ENCODE peak calls at places on chromosomes 16 and 17, in eight cellular contexts. P is kidney, B is natural killer cell, G is GM10248, K is glutamatergic neuron, I is progenitor cell of endocrine pancreas, R is psoas muscle, W is pancreas. E is an unnamed sample.

GRCh38 chr17:37516131-37516561 is 26.5 kb downstream of the DUSP14 start:
- DNase-seq in P (no peak), B (no peak), G (no peak), K (no peak), I (no peak), R (no peak), W (no peak), E (no peak)

GRCh38 chr16:68081796-68082567 is 3.2 kb upstream of the NFATC3 start:
- DNase-seq in P (no peak), B (no peak), G (no peak), K (no peak), I (no peak), R (no peak), W (no peak), E (no peak)

GRCh38 chr16:30706046-30706445 is 7.1 kb downstream of the SRCAP start:
- DNase-seq in P (peak; percentile 4), B (no peak), G (no peak), K (no peak), I (no peak), R (no peak), W (no peak), E (no peak)

GRCh38 chr17:45171338-45172231 is 9.9 kb downstream of the HEXIM2 start:
- DNase-seq in P (peak; percentile 84), B (no peak), G (no peak), K (peak; percentile 29), I (no peak), R (peak; percentile 76), W (peak; percentile 62), E (no peak)

GRCh38 chr17:55513885-55514590 is 2.8 kb upstream of the SMIM36 start:
- DNase-seq in P (no peak), B (peak; percentile 39), G (peak; percentile 58), K (peak; percentile 78), I (peak; percentile 59), R (no peak), W (peak; percentile 71), E (no peak)

GRCh38 chr16:81873843-81874752 is 95.0 kb downstream of the PLCG2 start:
- DNase-seq in P (no peak), B (peak; percentile 69), G (peak; percentile 63), K (peak; percentile 78), I (peak; percentile 44), R (no peak), W (peak; percentile 73), E (no peak)

GRCh38 chr17:42525221-42525620 is 10.8 kb upstream of the NAGLU start:
- DNase-seq in P (peak; percentile 21), B (no peak), G (no peak), K (no peak), I (no peak), R (no peak), W (no peak), E (no peak)

GRCh38 chr16:70611224-70611598 is 35.1 kb upstream of the IL34 start:
- DNase-seq in P (no peak), B (no peak), G (no peak), K (no peak), I (no peak), R (no peak), W (no peak), E (no peak)

GRCh38 chr17:42188749-42189650 is 3.7 kb upstream of the HCRT start:
- DNase-seq in P (no peak), B (no peak), G (no peak), K (no peak), I (no peak), R (peak; percentile 27), W (no peak), E (no peak)

GRCh38 chr17:45284176-45285140 is 22.6 kb upstream of the SPATA32 start:
- DNase-seq in P (peak; percentile 54), B (no peak), G (no peak), K (no peak), I (no peak), R (peak; percentile 93), W (no peak), E (no peak)

GRCh38 chr17:34726536-34727384 is 147.4 kb downstream of the TMEM132E start:
- DNase-seq in P (no peak), B (no peak), G (no peak), K (no peak), I (no peak), R (no peak), W (no peak), E (no peak)

GRCh38 chr16:12160249-12160648 is 183.7 kb downstream of the SNX29 start:
- DNase-seq in P (no peak), B (no peak), G (no peak), K (no peak), I (no peak), R (no peak), W (no peak), E (no peak)

GRCh38 chr17:10907370-10907769 is 69.5 kb upstream of the PIRT start:
- DNase-seq in P (no peak), B (no peak), G (no peak), K (peak; percentile 47), I (no peak), R (peak; percentile 52), W (no peak), E (no peak)

GRCh38 chr16:70428178-70428998 is 10.5 kb downstream of the ST3GAL2 start:
- DNase-seq in P (peak; percentile 98), B (peak; percentile 59), G (peak; percentile 68), K (peak; percentile 86), I (peak; percentile 33), R (peak; percentile 99), W (peak; percentile 92), E (no peak)

GRCh38 chr16:51147776-51148673 is 3.0 kb downstream of the SALL1 start:
- DNase-seq in P (no peak), B (no peak), G (no peak), K (no peak), I (no peak), R (no peak), W (no peak), E (no peak)

GRCh38 chr16:22198547-22199293 is 7.4 kb upstream of the EEF2K start:
- DNase-seq in P (no peak), B (no peak), G (peak; percentile 42), K (no peak), I (no peak), R (no peak), W (no peak), E (no peak)
- TF ChIP-seq CTCF in P (no peak), B (no peak), G (peak; percentile 16), K (no peak), I (no peak), R (no peak), W (no peak), E (no peak)

DNA sequence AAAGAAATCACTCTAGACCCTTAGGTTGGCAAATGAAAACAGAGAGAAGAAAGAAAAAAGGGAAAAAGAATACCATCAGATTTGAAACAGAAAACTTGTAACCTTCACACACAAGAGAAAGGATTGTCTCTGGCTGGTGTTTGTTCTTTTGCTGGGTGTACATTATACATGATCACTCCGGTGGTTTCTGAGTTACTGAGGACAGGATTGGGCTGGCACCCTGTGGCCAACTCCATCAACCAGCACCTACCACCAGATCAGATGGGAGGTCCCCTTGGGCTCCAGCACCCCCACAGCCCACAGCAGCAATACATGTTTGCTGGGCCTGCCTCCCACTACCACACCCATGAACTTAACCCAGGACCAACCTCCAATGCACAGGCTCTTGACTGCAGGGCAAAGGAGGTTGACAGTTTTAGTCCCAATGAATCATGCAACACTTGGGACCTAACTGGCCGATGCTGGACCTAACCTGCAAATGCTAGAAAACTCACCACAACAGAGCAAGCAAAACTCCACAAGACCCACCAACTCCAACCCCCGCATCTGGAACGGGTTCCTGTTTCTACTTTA is 308.3 kb downstream of the SOX9 start:
- DNase-seq in P (no peak), B (no peak), G (no peak), K (no peak), I (no peak), R (no peak), W (no peak), E (no peak)
- TF ChIP-seq CTCF in P (no peak), B (no peak), G (no peak), K (no peak), I (no peak), R (no peak), W (no peak), E (no peak)

GRCh38 chr17:59427425-59427921 is 96.0 kb downstream of the YPEL2 start:
- DNase-seq in P (no peak), B (no peak), G (peak; percentile 50), K (no peak), I (no peak), R (no peak), W (no peak), E (no peak)
- TF ChIP-seq CTCF in P (no peak), B (no peak), G (no peak), K (no peak), I (no peak), R (no peak), W (no peak), E (no peak)

GRCh38 chr17:4935650-4936049 is 3.6 kb downstream of the GP1BA start:
- DNase-seq in P (no peak), B (no peak), G (no peak), K (no peak), I (no peak), R (peak; percentile 15), W (no peak), E (no peak)

GRCh38 chr17:4932756-4933155 is 679 bp downstream of the GP1BA start:
- DNase-seq in P (peak; percentile 48), B (no peak), G (no peak), K (no peak), I (no peak), R (peak; percentile 42), W (no peak), E (no peak)

GRCh38 chr17:4936436-4936835 is 3.4 kb downstream of the SLC25A11 start:
- DNase-seq in P (no peak), B (no peak), G (no peak), K (no peak), I (no peak), R (peak; percentile 56), W (no peak), E (no peak)

GRCh38 chr17:4933646-4934045 is 1.6 kb downstream of the GP1BA start:
- DNase-seq in P (peak; percentile 62), B (no peak), G (no peak), K (no peak), I (no peak), R (peak; percentile 13), W (no peak), E (no peak)

DNA sequence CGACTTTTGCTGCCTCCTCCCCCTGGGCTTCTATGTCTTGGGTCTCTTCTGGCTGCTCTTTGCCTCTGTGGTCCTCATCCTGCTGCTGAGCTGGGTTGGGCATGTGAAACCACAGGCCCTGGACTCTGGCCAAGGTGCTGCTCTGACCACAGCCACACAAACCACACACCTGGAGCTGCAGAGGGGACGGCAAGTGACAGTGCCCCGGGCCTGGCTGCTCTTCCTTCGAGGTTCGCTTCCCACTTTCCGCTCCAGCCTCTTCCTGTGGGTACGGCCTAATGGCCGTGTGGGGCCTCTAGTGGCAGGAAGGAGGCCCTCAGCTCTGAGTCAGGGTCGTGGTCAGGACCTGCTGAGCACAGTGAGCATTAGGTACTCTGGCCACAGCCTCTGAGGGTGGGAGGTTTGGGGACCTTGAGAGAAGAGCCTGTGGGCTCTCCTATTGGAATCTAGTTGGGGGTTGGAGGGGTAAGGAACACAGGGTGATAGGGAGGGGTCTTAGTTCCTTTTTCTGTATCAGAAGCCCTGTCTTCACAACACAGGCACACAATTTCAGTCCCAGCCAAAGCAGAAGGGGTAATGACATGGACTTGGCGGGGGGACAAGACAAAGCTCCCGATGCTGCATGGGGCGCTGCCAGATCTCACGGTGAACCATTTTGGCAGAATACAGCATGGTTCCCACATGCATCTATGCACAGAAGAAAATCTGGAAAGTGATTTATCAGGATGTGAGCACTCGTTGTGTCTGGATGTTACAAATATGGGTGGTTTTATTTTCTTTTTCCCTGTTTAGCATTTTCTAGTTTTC is 2.3 kb downstream of the GP1BA start:
- DNase-seq in P (peak; percentile 79), B (no peak), G (peak; percentile 46), K (no peak), I (no peak), R (peak; percentile 69), W (peak; percentile 73), E (no peak)
- TF ChIP-seq CTCF in P (no peak), B (no peak), G (peak; percentile 36), K (no peak), I (peak; percentile 38), R (peak; percentile 5), W (no peak), E (peak; percentile 30)

GRCh38 chr17:60107526-60108257 is 29.0 kb upstream of the HEATR6 start:
- DNase-seq in P (no peak), B (no peak), G (no peak), K (no peak), I (no peak), R (no peak), W (no peak), E (no peak)
- TF ChIP-seq CTCF in P (no peak), B (no peak), G (no peak), K (no peak), I (no peak), R (no peak), W (no peak), E (peak; percentile 27)